ENCODE peak calls at places on chromosomes 12 and 14, in five cellular contexts. One of them, this sample, is unnamed.

GRCh38 chr12:21677204-21677603 is 19.6 kb upstream of the LDHB start:
- DNase-seq in activated T-cell treated with anti-CD3 and anti-CD28 coated beads for 48 hours: no peak
- DNase-seq in cortex of kidney: no peak
- DNase-seq in skeletal muscle cell: no peak
- DNase-seq in RKO: no peak
- DNase-seq in this sample: no peak

GRCh38 chr12:42936991-42937390 is 347.4 kb upstream of the PRICKLE1 start:
- DNase-seq in activated T-cell treated with anti-CD3 and anti-CD28 coated beads for 48 hours: no peak
- DNase-seq in cortex of kidney: no peak
- DNase-seq in skeletal muscle cell: no peak
- DNase-seq in RKO: no peak
- DNase-seq in this sample: no peak

GRCh38 chr12:125148316-125148715 is 83.1 kb downstream of the AACS start:
- DNase-seq in activated T-cell treated with anti-CD3 and anti-CD28 coated beads for 48 hours: no peak
- DNase-seq in cortex of kidney: no peak
- DNase-seq in skeletal muscle cell: no peak
- DNase-seq in RKO: no peak
- DNase-seq in this sample: no peak

GRCh38 chr12:56014205-56014604 is 6.6 kb upstream of the IKZF4 start:
- DNase-seq in activated T-cell treated with anti-CD3 and anti-CD28 coated beads for 48 hours: no peak
- DNase-seq in cortex of kidney: no peak
- DNase-seq in skeletal muscle cell: no peak
- DNase-seq in RKO: no peak
- DNase-seq in this sample: no peak

GRCh38 chr12:55741978-55742377 is 944 bp upstream of the GDF11 start:
- DNase-seq in activated T-cell treated with anti-CD3 and anti-CD28 coated beads for 48 hours: no peak
- DNase-seq in cortex of kidney: no peak
- DNase-seq in skeletal muscle cell: no peak
- DNase-seq in RKO: no peak
- DNase-seq in this sample: no peak

GRCh38 chr14:53148612-53149202 is 4.4 kb downstream of the DDHD1 start:
- DNase-seq in activated T-cell treated with anti-CD3 and anti-CD28 coated beads for 48 hours: no peak
- DNase-seq in cortex of kidney: no peak
- DNase-seq in skeletal muscle cell: no peak
- DNase-seq in RKO: no peak
- DNase-seq in this sample: no peak

GRCh38 chr12:89514751-89515150 is 9.8 kb downstream of the GALNT4 start:
- DNase-seq in activated T-cell treated with anti-CD3 and anti-CD28 coated beads for 48 hours: no peak
- DNase-seq in cortex of kidney: no peak
- DNase-seq in skeletal muscle cell: no peak
- DNase-seq in RKO: no peak
- DNase-seq in this sample: no peak

GRCh38 chr12:45655186-45655585 is 74.3 kb upstream of the ARID2 start:
- DNase-seq in activated T-cell treated with anti-CD3 and anti-CD28 coated beads for 48 hours: peak; percentile 2
- DNase-seq in cortex of kidney: no peak
- DNase-seq in skeletal muscle cell: no peak
- DNase-seq in RKO: peak; percentile 14
- DNase-seq in this sample: peak; percentile 52

GRCh38 chr12:117816-118345 is 51.3 kb downstream of the IQSEC3 start:
- DNase-seq in activated T-cell treated with anti-CD3 and anti-CD28 coated beads for 48 hours: no peak
- DNase-seq in cortex of kidney: no peak
- DNase-seq in skeletal muscle cell: no peak
- DNase-seq in RKO: no peak
- DNase-seq in this sample: no peak

GRCh38 chr12:53222170-53223005 is 9.6 kb downstream of the RARG start:
- DNase-seq in activated T-cell treated with anti-CD3 and anti-CD28 coated beads for 48 hours: no peak
- DNase-seq in cortex of kidney: no peak
- DNase-seq in skeletal muscle cell: no peak
- DNase-seq in RKO: no peak
- DNase-seq in this sample: no peak

GRCh38 chr12:65634626-65635331 is 189.5 kb upstream of the HMGA2 start:
- DNase-seq in activated T-cell treated with anti-CD3 and anti-CD28 coated beads for 48 hours: no peak
- DNase-seq in cortex of kidney: no peak
- DNase-seq in skeletal muscle cell: peak; percentile 82
- DNase-seq in RKO: peak; percentile 79
- DNase-seq in this sample: no peak

GRCh38 chr14:92649066-92649465 is 99.4 kb downstream of the LGMN start:
- DNase-seq in activated T-cell treated with anti-CD3 and anti-CD28 coated beads for 48 hours: no peak
- DNase-seq in cortex of kidney: no peak
- DNase-seq in skeletal muscle cell: no peak
- DNase-seq in RKO: no peak
- DNase-seq in this sample: no peak

GRCh38 chr12:79769860-79770485 is 79.2 kb upstream of the PAWR start:
- DNase-seq in activated T-cell treated with anti-CD3 and anti-CD28 coated beads for 48 hours: no peak
- DNase-seq in cortex of kidney: no peak
- DNase-seq in skeletal muscle cell: no peak
- DNase-seq in RKO: no peak
- DNase-seq in this sample: no peak

GRCh38 chr14:70281938-70282337 is 77.5 kb downstream of the COX16 start:
- DNase-seq in activated T-cell treated with anti-CD3 and anti-CD28 coated beads for 48 hours: no peak
- DNase-seq in cortex of kidney: no peak
- DNase-seq in skeletal muscle cell: no peak
- DNase-seq in RKO: no peak
- DNase-seq in this sample: no peak

GRCh38 chr12:101414533-101415119 is 7.1 kb upstream of the ARL1 start:
- DNase-seq in activated T-cell treated with anti-CD3 and anti-CD28 coated beads for 48 hours: no peak
- DNase-seq in cortex of kidney: no peak
- DNase-seq in skeletal muscle cell: peak; percentile 15
- DNase-seq in RKO: peak; percentile 81
- DNase-seq in this sample: no peak

GRCh38 chr12:47819902-47820630 is at the start of gene HDAC7:
- DNase-seq in activated T-cell treated with anti-CD3 and anti-CD28 coated beads for 48 hours: peak; percentile 72
- DNase-seq in cortex of kidney: no peak
- DNase-seq in skeletal muscle cell: peak; percentile 60
- DNase-seq in RKO: peak; percentile 84
- DNase-seq in this sample: peak; percentile 81

GRCh38 chr12:124318336-124319020 is 23.6 kb downstream of the RFLNA start:
- DNase-seq in activated T-cell treated with anti-CD3 and anti-CD28 coated beads for 48 hours: no peak
- DNase-seq in cortex of kidney: no peak
- DNase-seq in skeletal muscle cell: no peak
- DNase-seq in RKO: no peak
- DNase-seq in this sample: no peak

GRCh38 chr12:25960176-25960575 is 1.7 kb downstream of the RASSF8 start:
- DNase-seq in activated T-cell treated with anti-CD3 and anti-CD28 coated beads for 48 hours: no peak
- DNase-seq in cortex of kidney: no peak
- DNase-seq in skeletal muscle cell: no peak
- DNase-seq in RKO: no peak
- DNase-seq in this sample: no peak

GRCh38 chr14:65134651-65135579 is 32.6 kb upstream of the MAX start:
- DNase-seq in activated T-cell treated with anti-CD3 and anti-CD28 coated beads for 48 hours: no peak
- DNase-seq in cortex of kidney: no peak
- DNase-seq in skeletal muscle cell: no peak
- DNase-seq in RKO: no peak
- DNase-seq in this sample: no peak

GRCh38 chr14:98926802-98927201 is 345.2 kb downstream of the BCL11B start:
- DNase-seq in activated T-cell treated with anti-CD3 and anti-CD28 coated beads for 48 hours: no peak
- DNase-seq in cortex of kidney: no peak
- DNase-seq in skeletal muscle cell: no peak
- DNase-seq in RKO: no peak
- DNase-seq in this sample: no peak

GRCh38 chr12:78229491-78230209 is 399.0 kb downstream of the NAV3 start:
- DNase-seq in activated T-cell treated with anti-CD3 and anti-CD28 coated beads for 48 hours: peak; percentile 4
- DNase-seq in cortex of kidney: no peak
- DNase-seq in skeletal muscle cell: peak; percentile 12
- DNase-seq in RKO: peak; percentile 72
- DNase-seq in this sample: peak; percentile 16

GRCh38 chr12:193282-193681 is 20.7 kb downstream of the SLC6A12 start:
- DNase-seq in activated T-cell treated with anti-CD3 and anti-CD28 coated beads for 48 hours: no peak
- DNase-seq in cortex of kidney: no peak
- DNase-seq in skeletal muscle cell: no peak
- DNase-seq in RKO: no peak
- DNase-seq in this sample: no peak

GRCh38 chr14:35949933-35950332 is 123.8 kb downstream of the BRMS1L start:
- DNase-seq in activated T-cell treated with anti-CD3 and anti-CD28 coated beads for 48 hours: no peak
- DNase-seq in cortex of kidney: no peak
- DNase-seq in skeletal muscle cell: no peak
- DNase-seq in RKO: no peak
- DNase-seq in this sample: no peak

This sample was measured in activated CD4-positive, alpha-beta memory T cell treated with anti-CD3 and anti-CD28 coated beads, Interleukin-2, amount 10 ng/mL, durations not matched to agents 7 days and 5 days.